ENCODE peak calls at places on chromosomes 3 and 15, in ten cellular contexts. C is T follicular helper cell, O is fibroblast of the conjunctiva, T is fibroblast of villous mesenchyme, D is ACHN, Y is left colon, Q is GM12865, I is foreskin fibroblast, M is midbrain, R is HTR-8/SVneo. B is an unnamed sample.

GRCh38 chr15:25175033-25175788 is 220.4 kb downstream of the SNRPN start:
- DNase-seq in Q (no peak), O (no peak), R (no peak), C (no peak), I (no peak), D (no peak), Y (no peak), M (no peak), T (no peak), B (peak)

GRCh38 chr3:177721864-177722370 is 524.6 kb upstream of the TBL1XR1 start:
- DNase-seq in M (no peak), D (no peak), T (peak), R (no peak), I (no peak), O (no peak), Q (no peak), Y (no peak), C (no peak), B (no peak)

GRCh38 chr3:197320582-197320981 is 22.2 kb upstream of the DLG1 start:
- DNase-seq in O (no peak), M (no peak), T (no peak), Y (no peak), C (no peak), R (no peak), D (no peak), I (no peak), Q (no peak), B (no peak)

GRCh38 chr15:100727291-100727851 is 125.0 kb downstream of the ASB7 start:
- DNase-seq in T (peak), O (no peak), M (no peak), C (no peak), Y (no peak), Q (no peak), I (no peak), D (no peak), R (no peak), B (no peak)

GRCh38 chr15:88385078-88385700 is 82.0 kb downstream of the MRPL46 start:
- DNase-seq in O (peak), Y (no peak), M (no peak), D (no peak), T (no peak), C (no peak), I (peak), Q (no peak), R (peak), B (no peak)

GRCh38 chr15:73927476-73928240 is 1.4 kb downstream of the LOXL1 start:
- DNase-seq in I (peak), O (no peak), Q (peak), Y (peak), D (peak), C (peak), T (peak), M (no peak), R (peak), B (peak)

GRCh38 chr15:40367673-40368611 is 9.9 kb downstream of the DISP2 start:
- DNase-seq in C (peak), R (no peak), T (peak), M (peak), Y (peak), Q (peak), I (peak), D (peak), O (peak), B (peak)

GRCh38 chr3:72836923-72837322 is 11.3 kb downstream of the SHQ1 start:
- DNase-seq in R (no peak), M (peak), D (no peak), T (no peak), Y (no peak), Q (no peak), I (no peak), C (no peak), O (no peak), B (no peak)

GRCh38 chr15:91308855-91309254 is 208.8 kb downstream of the SV2B start:
- DNase-seq in C (no peak), D (no peak), O (no peak), Q (no peak), T (no peak), Y (no peak), I (no peak), R (no peak), M (no peak), B (no peak)

GRCh38 chr3:100662113-100662823 is 47.0 kb upstream of the TFG start:
- DNase-seq in Q (no peak), R (no peak), T (peak), M (no peak), O (no peak), C (no peak), D (no peak), I (no peak), Y (no peak), B (no peak)

GRCh38 chr3:114313426-114313825 is 19.6 kb downstream of the TIGIT start:
- DNase-seq in I (no peak), D (no peak), R (no peak), Q (no peak), M (no peak), C (no peak), Y (no peak), O (no peak), T (no peak), B (no peak)

GRCh38 chr3:44890258-44890657 is 15.8 kb downstream of the TGM4 start:
- DNase-seq in C (no peak), M (no peak), D (no peak), Q (no peak), R (no peak), I (peak), O (no peak), T (no peak), Y (no peak), B (no peak)

GRCh38 chr3:126837773-126838172 is 133.7 kb downstream of the CHCHD6 start:
- DNase-seq in D (no peak), I (no peak), R (no peak), T (no peak), M (no peak), O (no peak), Q (no peak), Y (no peak), C (no peak), B (no peak)

GRCh38 chr15:62495670-62496328 is 330.7 kb upstream of the C2CD4B start:
- DNase-seq in Q (no peak), O (no peak), Y (no peak), C (no peak), T (peak), R (no peak), D (no peak), I (peak), M (no peak), B (no peak)

GRCh38 chr3:12965999-12966846 is 107.0 kb downstream of the IQSEC1 start:
- DNase-seq in I (no peak), Q (no peak), T (no peak), D (no peak), R (no peak), C (no peak), M (no peak), Y (no peak), O (no peak), B (no peak)

GRCh38 chr3:134464693-134465385 is 20.9 kb downstream of the ANAPC13 start:
- DNase-seq in Y (no peak), O (no peak), D (no peak), T (no peak), I (peak), C (no peak), Q (no peak), R (no peak), M (no peak), B (no peak)

GRCh38 chr3:18233987-18234716 is 191.0 kb downstream of the SATB1 start:
- DNase-seq in T (no peak), I (no peak), Y (no peak), R (no peak), D (no peak), O (no peak), C (no peak), Q (no peak), M (no peak), B (no peak)

GRCh38 chr3:177826253-177826652 is 629.0 kb upstream of the TBL1XR1 start:
- DNase-seq in C (no peak), D (no peak), I (no peak), T (no peak), Q (no peak), Y (no peak), M (no peak), R (no peak), O (no peak), B (no peak)

B was measured in D341Med.